ENCODE peak calls at places on chromosomes 13 and 19, in eight cellular contexts. N is T-helper 2 cell; U is NCI-H1694 treated with DMSO at 0.1 percent for 48 hours; D is lower leg skin; X is effector CD4-positive, alpha-beta T cell; L is colonic mucosa; A is non-pigmented ciliary epithelial cell; V is activated T-helper 9 cell treated with anti-CD3 and anti-CD28 coated beads, Interleukin-2, amount 50 U/mL, for 16 hours. M is an unnamed sample.

GRCh38 chr19:48401277-48401676 is 7.8 kb downstream of the GRIN2D start:
- DNase-seq in X (no peak), D (no peak), L (no peak), V (no peak), A (no peak), N (no peak), U (no peak), M (no peak)

GRCh38 chr13:49452725-49453457 is 8.8 kb downstream of the SETDB2 start:
- DNase-seq in A (no peak), X (no peak), D (no peak), U (no peak), V (no peak), N (no peak), L (no peak), M (no peak)

GRCh38 chr19:53868091-53868891 is 608 bp downstream of the MYADM start:
- DNase-seq in A (no peak), U (no peak), X (no peak), V (no peak), N (no peak), D (peak), L (peak), M (no peak)

GRCh38 chr19:46759817-46760333 is 13.6 kb upstream of the STRN4 start:
- DNase-seq in D (no peak), N (no peak), V (no peak), L (no peak), X (no peak), U (no peak), A (no peak), M (no peak)

GRCh38 chr19:51012661-51013190 is 6.8 kb downstream of the KLK10 start:
- DNase-seq in U (no peak), N (no peak), V (no peak), D (no peak), A (no peak), L (no peak), X (no peak), M (no peak)

GRCh38 chr13:98983182-98983581 is 5.3 kb upstream of the DOCK9 start:
- DNase-seq in X (no peak), D (no peak), V (no peak), A (no peak), U (no peak), N (no peak), L (no peak), M (no peak)

GRCh38 chr13:80586356-80586755 is 245.4 kb upstream of the SPRY2 start:
- DNase-seq in L (no peak), N (no peak), D (no peak), X (no peak), U (no peak), V (no peak), A (no peak), M (no peak)

GRCh38 chr19:38693380-38694223 is 46.2 kb downstream of the ACTN4 start:
- DNase-seq in V (no peak), D (no peak), A (no peak), L (no peak), U (no peak), X (peak), N (no peak), M (peak)

GRCh38 chr13:82747948-82748347 is 1134.3 kb downstream of the SLITRK1 start:
- DNase-seq in X (no peak), V (no peak), A (no peak), U (no peak), L (no peak), D (no peak), N (no peak), M (no peak)

GRCh38 chr19:29705706-29706105 is 9.4 kb downstream of the C19orf12 start:
- DNase-seq in A (no peak), D (no peak), L (no peak), V (no peak), N (no peak), X (no peak), U (no peak), M (no peak)

GRCh38 chr19:16608290-16608704 is 19.7 kb downstream of the MED26 start:
- DNase-seq in U (no peak), X (no peak), V (no peak), A (peak), N (no peak), L (no peak), D (no peak), M (no peak)

GRCh38 chr19:49672131-49672919 is 4.7 kb upstream of the PRMT1 start:
- DNase-seq in U (peak), N (peak), V (peak), X (peak), L (peak), D (peak), A (no peak), M (peak)

GRCh38 chr13:30025351-30025750 is 174.9 kb upstream of the UBL3 start:
- DNase-seq in U (no peak), V (no peak), X (no peak), N (no peak), L (no peak), A (no peak), D (no peak), M (no peak)

GRCh38 chr19:4343845-4344713 is 717 bp downstream of the MPND start:
- DNase-seq in N (no peak), U (no peak), A (no peak), L (peak), X (no peak), V (no peak), D (peak), M (no peak)

GRCh38 chr19:40614595-40615411 is 13.6 kb downstream of the LTBP4 start:
- DNase-seq in N (peak), D (peak), L (peak), A (peak), X (peak), V (peak), U (no peak), M (peak)

M was measured in stimulated activated CD8-positive, alpha-beta memory T cell treated with anti-CD3 and anti-CD28 coated beads, Interleukin-12 subunit alpha, Interleukin-12 subunit beta, amount 100 ng/mL, for 4 hours.